ENCODE peak calls at places on chromosome 14, in four cellular contexts. W is GM23248, C is fibroblast of lung, Q is mesenchymal stem cell. X is an unnamed sample.
A peak's percentile ranks its signal among the peaks of the same experiment; 100 is the strongest.

GRCh38 chr14:21267886-21268611 is 1.2 kb downstream of the HNRNPC start:
- DNase-seq in W (peak; percentile 63), C (no peak), Q (peak; percentile 76), X (peak; percentile 57)

GRCh38 chr14:99579077-99579836 is 24.8 kb downstream of the CCDC85C start:
- DNase-seq in W (no peak), C (no peak), Q (no peak), X (no peak)

GRCh38 chr14:24066490-24067132 is 4.8 kb upstream of the CPNE6 start:
- DNase-seq in W (no peak), C (no peak), Q (no peak), X (no peak)

GRCh38 chr14:92964124-92965109 is 41.5 kb downstream of the CHGA start:
- DNase-seq in W (no peak), C (no peak), Q (no peak), X (no peak)

GRCh38 chr14:30998100-30998706 is 27.2 kb upstream of the AP4S1 start:
- DNase-seq in W (no peak), C (no peak), Q (no peak), X (no peak)

GRCh38 chr14:95328876-95329503 is 9.3 kb upstream of the CLMN start:
- DNase-seq in W (peak; percentile 66), C (no peak), Q (no peak), X (no peak)

GRCh38 chr14:69346710-69347109 is 51.4 kb downstream of the ERH start:
- DNase-seq in W (peak; percentile 32), C (peak; percentile 9), Q (peak; percentile 39), X (peak; percentile 14)

GRCh38 chr14:54175298-54175942 is 218.8 kb upstream of the BMP4 start:
- DNase-seq in W (peak; percentile 73), C (peak; percentile 83), Q (peak; percentile 84), X (peak; percentile 93)

GRCh38 chr14:50762001-50762930 is 68.7 kb downstream of the NIN start:
- DNase-seq in W (peak; percentile 95), C (peak; percentile 60), Q (peak; percentile 59), X (peak; percentile 54)

GRCh38 chr14:100575266-100575995 is 11.8 kb downstream of the BEGAIN start:
- DNase-seq in W (no peak), C (no peak), Q (no peak), X (no peak)

GRCh38 chr14:38616959-38617358 is 361.1 kb upstream of the CLEC14A start:
- DNase-seq in W (peak; percentile 43), C (no peak), Q (no peak), X (no peak)

GRCh38 chr14:38528582-38528981 is 272.7 kb upstream of the CLEC14A start:
- DNase-seq in W (no peak), C (no peak), Q (no peak), X (no peak)

GRCh38 chr14:74522740-74523139 is 29.2 kb downstream of the ISCA2 start:
- DNase-seq in W (no peak), C (no peak), Q (no peak), X (no peak)

GRCh38 chr14:103100281-103101121 is 6.0 kb downstream of the EXOC3L4 start:
- DNase-seq in W (no peak), C (no peak), Q (no peak), X (no peak)

GRCh38 chr14:73245401-73246325 is 8.4 kb downstream of the PAPLN start:
- DNase-seq in W (no peak), C (no peak), Q (peak; percentile 51), X (peak; percentile 63)

GRCh38 chr14:89165810-89166209 is 251.2 kb downstream of the FOXN3 start:
- DNase-seq in W (no peak), C (peak; percentile 33), Q (no peak), X (no peak)
- H3K4me3 ChIP-seq in W (peak overlapping the region; percentile 32), C (no peak overlapping the region), Q (no peak overlapping the region), X (no peak overlapping the region)

GRCh38 chr14:49620182-49621113 is at the start of the genes MGAT2 and RPL36AL:
- DNase-seq in W (peak; percentile 99), C (peak; percentile 99), Q (peak; percentile 99), X (peak; percentile 99)

GRCh38 chr14:49621114-49621881 is 699 bp downstream of the MGAT2 start:
- DNase-seq in W (peak; percentile 76), C (peak; percentile 59), Q (no peak), X (no peak)

GRCh38 chr14:49623387-49623786 is 2.8 kb downstream of the MGAT2 start:
- DNase-seq in W (no peak), C (no peak), Q (no peak), X (peak; percentile 26)

GRCh38 chr14:49623941-49624806 is 3.6 kb downstream of the MGAT2 start:
- DNase-seq in W (peak; percentile 48), C (no peak), Q (peak; percentile 35), X (no peak)

DNA sequence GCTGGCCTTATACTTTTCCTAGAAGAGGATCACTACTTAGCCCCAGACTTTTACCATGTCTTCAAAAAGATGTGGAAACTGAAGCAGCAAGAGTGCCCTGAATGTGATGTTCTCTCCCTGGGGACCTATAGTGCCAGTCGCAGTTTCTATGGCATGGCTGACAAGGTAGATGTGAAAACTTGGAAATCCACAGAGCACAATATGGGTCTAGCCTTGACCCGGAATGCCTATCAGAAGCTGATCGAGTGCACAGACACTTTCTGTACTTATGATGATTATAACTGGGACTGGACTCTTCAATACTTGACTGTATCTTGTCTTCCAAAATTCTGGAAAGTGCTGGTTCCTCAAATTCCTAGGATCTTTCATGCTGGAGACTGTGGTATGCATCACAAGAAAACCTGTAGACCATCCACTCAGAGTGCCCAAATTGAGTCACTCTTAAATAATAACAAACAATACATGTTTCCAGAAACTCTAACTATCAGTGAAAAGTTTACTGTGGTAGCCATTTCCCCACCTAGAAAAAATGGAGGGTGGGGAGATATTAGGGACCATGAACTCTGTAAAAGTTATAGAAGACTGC is 1.5 kb downstream of the MGAT2 start:
- DNase-seq in W (peak; percentile 22), C (no peak), Q (no peak), X (no peak)
- H3K9ac ChIP-seq in W (peak overlapping the region; percentile 94), C (no peak overlapping the region), Q (peak overlapping the region; percentile 98), X (peak overlapping the region; percentile 100)

GRCh38 chr14:104221636-104222375 is 83.4 kb downstream of the KIF26A start:
- DNase-seq in W (no peak), C (no peak), Q (no peak), X (no peak)
- H3K9me3 ChIP-seq in W (no peaks in the 10 kb centered on the region), C (no peaks in the 10 kb centered on the region), Q (no peaks in the 10 kb centered on the region), X (no peaks in the 10 kb centered on the region)

GRCh38 chr14:76138119-76138757 is 13.5 kb upstream of the GPATCH2L start:
- DNase-seq in W (no peak), C (no peak), Q (no peak), X (no peak)
- H3K4me3 ChIP-seq in W (no peak overlapping the region), C (no peak overlapping the region), Q (no peak overlapping the region), X (peak overlapping the region; percentile 59)

GRCh38 chr14:46401066-46401465 is 250.5 kb downstream of the RPL10L start:
- DNase-seq in W (no peak), C (no peak), Q (no peak), X (no peak)
- H3K9ac ChIP-seq in W (no peak overlapping the region), C (no peak overlapping the region), Q (no peak overlapping the region), X (no peak overlapping the region)

DNA sequence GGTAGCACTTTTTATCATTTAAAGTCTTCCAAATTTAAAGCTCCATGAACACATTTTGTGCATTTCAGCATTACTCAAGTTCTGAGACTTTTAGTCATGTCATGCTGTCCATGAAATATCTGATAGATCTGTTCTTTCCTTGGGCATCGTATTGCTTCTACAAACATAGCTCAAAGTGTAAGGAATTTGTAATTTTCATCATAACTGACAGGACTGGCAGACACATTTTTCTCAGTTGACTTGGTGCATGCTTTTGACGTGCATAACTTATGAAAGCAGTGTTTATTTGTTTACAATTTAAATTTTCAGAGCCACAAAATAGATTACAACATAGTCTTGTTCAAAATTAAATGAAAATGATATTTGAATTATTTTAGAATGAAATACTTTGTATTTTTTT is 812.1 kb upstream of the NOVA1 start:
- DNase-seq in W (no peak), C (no peak), Q (no peak), X (peak; percentile 90)
- H3K9me3 ChIP-seq in W (peaks cover 3% of the 10 kb centered on the region), C (no peaks in the 10 kb centered on the region), Q (no peaks in the 10 kb centered on the region), X (no peaks in the 10 kb centered on the region)

GRCh38 chr14:87170179-87170578 is 822.8 kb downstream of the GALC start:
- DNase-seq in W (no peak), C (no peak), Q (no peak), X (no peak)
- H3K4me3 ChIP-seq in W (no peak overlapping the region), C (no peak overlapping the region), Q (no peak overlapping the region), X (no peak overlapping the region)

GRCh38 chr14:64937821-64938193 is 4.7 kb downstream of the GPX2 start:
- DNase-seq in W (peak; percentile 46), C (no peak), Q (peak; percentile 23), X (peak; percentile 44)

GRCh38 chr14:64937176-64937820 is 5.2 kb downstream of the GPX2 start:
- DNase-seq in W (no peak), C (no peak), Q (no peak), X (no peak)

GRCh38 chr14:64940336-64940910 is 2.1 kb downstream of the GPX2 start:
- DNase-seq in W (no peak), C (no peak), Q (no peak), X (no peak)

GRCh38 chr14:64939817-64940190 is 2.7 kb downstream of the GPX2 start:
- DNase-seq in W (no peak), C (no peak), Q (no peak), X (no peak)

DNA sequence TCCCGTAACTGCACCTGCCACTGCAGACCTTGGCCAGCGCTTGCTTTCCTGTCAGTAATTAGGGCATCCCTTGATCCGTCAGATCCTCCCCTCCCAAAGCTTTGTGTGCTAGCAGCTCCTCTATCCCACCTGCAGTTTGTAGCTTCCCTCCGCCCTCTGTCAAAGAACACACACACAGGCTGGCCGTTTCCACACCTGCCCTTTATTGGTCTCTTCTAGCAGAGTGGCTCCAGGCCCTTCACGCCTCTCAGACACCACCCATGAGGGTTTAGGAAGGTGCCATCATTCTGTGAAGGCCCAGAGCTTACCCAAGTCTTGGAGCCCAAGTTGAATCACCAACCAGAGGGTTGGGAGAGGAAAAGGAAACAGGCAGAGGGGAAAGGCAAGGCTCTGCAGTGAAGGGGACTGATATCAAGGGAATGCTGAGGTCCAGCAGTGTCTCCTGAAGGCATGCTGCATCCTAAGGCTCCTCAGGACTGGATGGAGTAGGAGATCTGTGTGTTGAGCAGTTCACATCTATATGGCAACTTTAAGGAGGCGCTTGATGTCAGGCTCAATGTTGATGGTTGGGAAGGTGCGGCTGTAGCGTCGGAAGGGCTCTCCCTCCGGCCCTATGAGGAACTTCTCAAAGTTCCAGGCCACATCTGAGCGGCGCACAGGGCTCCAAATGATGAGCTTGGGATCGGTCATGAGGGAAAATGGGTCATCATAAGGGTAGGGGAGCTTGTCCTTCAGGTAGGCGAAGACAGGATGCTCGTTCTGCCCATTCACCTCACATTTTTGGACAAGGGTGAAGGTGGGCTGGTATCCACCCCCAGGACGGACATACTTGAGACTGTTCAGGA is 3.4 kb downstream of the GPX2 start:
- DNase-seq in W (no peak), C (no peak), Q (no peak), X (no peak)
- H3K9ac ChIP-seq in W (no peak overlapping the region), C (no peak overlapping the region), Q (no peak overlapping the region), X (no peak overlapping the region)

GRCh38 chr14:84272290-84272721 is 1257.6 kb upstream of the FLRT2 start:
- DNase-seq in W (no peak), C (peak; percentile 26), Q (peak; percentile 54), X (peak; percentile 72)
- H3K9me3 ChIP-seq in W (no peaks in the 10 kb centered on the region), C (no peaks in the 10 kb centered on the region), Q (peaks cover 2% of the 10 kb centered on the region), X (no peaks in the 10 kb centered on the region)